ENCODE peak calls at places on chromosomes 6 and 20, in six cellular contexts. One of them, this sample, is unnamed. For H3K9me3 and H3K4me1, the result is how much of the 10 kb centered on the place peaks cover.

GRCh38 chr6:72689107-72689954 is 67.5 kb downstream of the KCNQ5 start:
- DNase-seq in BE2C: no peak
- DNase-seq in astrocyte: no peak
- DNase-seq in H9: no peak
- DNase-seq in PC-3: no peak
- DNase-seq in pancreas: no peak
- DNase-seq in this sample: no peak

GRCh38 chr6:150656156-150656555 is 56.5 kb downstream of the PLEKHG1 start:
- DNase-seq in BE2C: no peak
- DNase-seq in astrocyte: no peak
- DNase-seq in H9: no peak
- DNase-seq in PC-3: no peak
- DNase-seq in pancreas: no peak
- DNase-seq in this sample: no peak

GRCh38 chr20:58714340-58714922 is 21.8 kb downstream of the NPEPL1 start:
- DNase-seq in BE2C: peak
- DNase-seq in astrocyte: no peak
- DNase-seq in H9: peak
- DNase-seq in PC-3: no peak
- DNase-seq in pancreas: peak
- DNase-seq in this sample: no peak

GRCh38 chr6:4714961-4715501 is 61.2 kb upstream of the CDYL start:
- DNase-seq in BE2C: no peak
- DNase-seq in astrocyte: no peak
- DNase-seq in H9: no peak
- DNase-seq in PC-3: peak
- DNase-seq in pancreas: no peak
- DNase-seq in this sample: no peak

GRCh38 chr6:166612471-166612881 is 14.6 kb downstream of the RPS6KA2 start:
- DNase-seq in BE2C: no peak
- DNase-seq in astrocyte: no peak
- DNase-seq in H9: no peak
- DNase-seq in PC-3: no peak
- DNase-seq in pancreas: no peak
- DNase-seq in this sample: no peak

GRCh38 chr6:141259832-141260231 is 872.9 kb upstream of the GJE1 start:
- DNase-seq in BE2C: no peak
- DNase-seq in astrocyte: no peak
- DNase-seq in H9: no peak
- DNase-seq in PC-3: no peak
- DNase-seq in pancreas: no peak
- DNase-seq in this sample: no peak

GRCh38 chr6:53035549-53036213 is 29.5 kb upstream of the FBXO9 start:
- DNase-seq in BE2C: no peak
- DNase-seq in astrocyte: no peak
- DNase-seq in H9: no peak
- DNase-seq in PC-3: no peak
- DNase-seq in pancreas: no peak
- DNase-seq in this sample: no peak

GRCh38 chr6:121971886-121972285 is 427.6 kb upstream of the HSF2 start:
- DNase-seq in BE2C: no peak
- DNase-seq in astrocyte: peak
- DNase-seq in H9: no peak
- DNase-seq in PC-3: no peak
- DNase-seq in pancreas: no peak
- DNase-seq in this sample: no peak

GRCh38 chr6:132491303-132491702 is 21.6 kb downstream of the STX7 start:
- DNase-seq in BE2C: peak
- DNase-seq in astrocyte: peak
- DNase-seq in H9: no peak
- DNase-seq in PC-3: no peak
- DNase-seq in pancreas: no peak
- DNase-seq in this sample: no peak

GRCh38 chr6:81531869-81532561 is 220.5 kb downstream of the TENT5A start:
- DNase-seq in BE2C: no peak
- DNase-seq in astrocyte: peak
- DNase-seq in H9: no peak
- DNase-seq in PC-3: no peak
- DNase-seq in pancreas: no peak
- DNase-seq in this sample: no peak

GRCh38 chr6:168611691-168612090 is 170.7 kb downstream of the SMOC2 start:
- DNase-seq in BE2C: no peak
- DNase-seq in astrocyte: no peak
- DNase-seq in H9: no peak
- DNase-seq in PC-3: no peak
- DNase-seq in pancreas: no peak
- DNase-seq in this sample: no peak

GRCh38 chr6:155273438-155273837 is 9.6 kb downstream of the CLDN20 start:
- DNase-seq in BE2C: peak
- DNase-seq in astrocyte: peak
- DNase-seq in H9: peak
- DNase-seq in PC-3: no peak
- DNase-seq in pancreas: no peak
- DNase-seq in this sample: no peak

GRCh38 chr6:139588076-139588639 is 213.7 kb upstream of the CITED2 start:
- DNase-seq in BE2C: no peak
- DNase-seq in astrocyte: peak
- DNase-seq in H9: no peak
- DNase-seq in PC-3: peak
- DNase-seq in pancreas: no peak
- DNase-seq in this sample: no peak

GRCh38 chr6:121851056-121851455 is 415.6 kb downstream of the GJA1 start:
- DNase-seq in BE2C: no peak
- DNase-seq in astrocyte: no peak
- DNase-seq in H9: peak
- DNase-seq in PC-3: no peak
- DNase-seq in pancreas: no peak
- DNase-seq in this sample: no peak

GRCh38 chr20:35792740-35793139 is 20.9 kb downstream of the PHF20 start:
- DNase-seq in BE2C: no peak
- DNase-seq in astrocyte: no peak
- DNase-seq in H9: no peak
- DNase-seq in PC-3: no peak
- DNase-seq in pancreas: no peak
- DNase-seq in this sample: no peak

GRCh38 chr6:154358019-154358545 is 1.5 kb upstream of the IPCEF1 start:
- DNase-seq in BE2C: no peak
- DNase-seq in astrocyte: no peak
- DNase-seq in H9: no peak
- DNase-seq in PC-3: no peak
- DNase-seq in pancreas: no peak
- DNase-seq in this sample: no peak

GRCh38 chr20:11034025-11034424 is 360.2 kb upstream of the JAG1 start:
- DNase-seq in BE2C: no peak
- DNase-seq in astrocyte: no peak
- DNase-seq in H9: no peak
- DNase-seq in PC-3: no peak
- DNase-seq in pancreas: no peak
- DNase-seq in this sample: no peak

GRCh38 chr20:45257161-45257560 is 2.8 kb upstream of the SLPI start:
- DNase-seq in BE2C: no peak
- DNase-seq in astrocyte: no peak
- DNase-seq in H9: no peak
- DNase-seq in PC-3: peak
- DNase-seq in pancreas: no peak
- DNase-seq in this sample: no peak

GRCh38 chr6:3124667-3125066 is 6.2 kb downstream of the BPHL start:
- DNase-seq in BE2C: no peak
- DNase-seq in astrocyte: no peak
- DNase-seq in H9: no peak
- DNase-seq in PC-3: no peak
- DNase-seq in pancreas: no peak
- DNase-seq in this sample: no peak
- H3K9me3 ChIP-seq in BE2C: under half
- H3K9me3 ChIP-seq in astrocyte: under half
- H3K9me3 ChIP-seq in H9: under half
- H3K9me3 ChIP-seq in PC-3: under half
- H3K9me3 ChIP-seq in pancreas: under half
- H3K9me3 ChIP-seq in this sample: under half

GRCh38 chr6:107819976-107820551 is 4.0 kb downstream of the SCML4 start:
- DNase-seq in BE2C: peak
- DNase-seq in astrocyte: no peak
- DNase-seq in H9: peak
- DNase-seq in PC-3: no peak
- DNase-seq in pancreas: no peak
- DNase-seq in this sample: peak

GRCh38 chr6:107822154-107823046 is 1.7 kb downstream of the SCML4 start:
- DNase-seq in BE2C: no peak
- DNase-seq in astrocyte: no peak
- DNase-seq in H9: no peak
- DNase-seq in PC-3: no peak
- DNase-seq in pancreas: no peak
- DNase-seq in this sample: peak

GRCh38 chr6:107819217-107819616 is 4.9 kb downstream of the SCML4 start:
- DNase-seq in BE2C: no peak
- DNase-seq in astrocyte: no peak
- DNase-seq in H9: no peak
- DNase-seq in PC-3: no peak
- DNase-seq in pancreas: no peak
- DNase-seq in this sample: no peak

GRCh38 chr6:107821591-107821990 is 2.5 kb downstream of the SCML4 start:
- DNase-seq in BE2C: no peak
- DNase-seq in astrocyte: no peak
- DNase-seq in H9: no peak
- DNase-seq in PC-3: no peak
- DNase-seq in pancreas: no peak
- DNase-seq in this sample: no peak

GRCh38 chr6:107820571-107821261 is 3.4 kb downstream of the SCML4 start:
- DNase-seq in BE2C: peak
- DNase-seq in astrocyte: peak
- DNase-seq in H9: no peak
- DNase-seq in PC-3: no peak
- DNase-seq in pancreas: no peak
- DNase-seq in this sample: peak
- H3K4me1 ChIP-seq in BE2C: under half
- H3K4me1 ChIP-seq in astrocyte: under half
- H3K4me1 ChIP-seq in H9: under half
- H3K4me1 ChIP-seq in PC-3: under half
- H3K4me1 ChIP-seq in pancreas: under half
- H3K4me1 ChIP-seq in this sample: half or more

GRCh38 chr20:49284818-49285217 is 7.0 kb upstream of the ZNFX1 start:
- DNase-seq in BE2C: no peak
- DNase-seq in astrocyte: no peak
- DNase-seq in H9: no peak
- DNase-seq in PC-3: no peak
- DNase-seq in pancreas: no peak
- DNase-seq in this sample: no peak
- H3K9me3 ChIP-seq in BE2C: under half
- H3K9me3 ChIP-seq in astrocyte: under half
- H3K9me3 ChIP-seq in H9: under half
- H3K9me3 ChIP-seq in PC-3: under half
- H3K9me3 ChIP-seq in pancreas: under half
- H3K9me3 ChIP-seq in this sample: half or more

GRCh38 chr20:63979549-63980316 is at the start of gene SAMD10:
- DNase-seq in BE2C: peak
- DNase-seq in astrocyte: peak
- DNase-seq in H9: peak
- DNase-seq in PC-3: peak
- DNase-seq in pancreas: peak
- DNase-seq in this sample: peak
- H3K4me1 ChIP-seq in BE2C: under half
- H3K4me1 ChIP-seq in astrocyte: under half
- H3K4me1 ChIP-seq in H9: under half
- H3K4me1 ChIP-seq in PC-3: under half
- H3K4me1 ChIP-seq in pancreas: under half
- H3K4me1 ChIP-seq in this sample: half or more